ENCODE peak calls at places on chromosomes 16 and 17, in eight cellular contexts. Q is activated T-helper 1 cell treated with anti-CD3 and anti-CD28 coated beads, Interleukin-2, amount 50 U/mL, for 16 hours; D is stimulated activated CD8-positive, alpha-beta memory T cell treated with anti-CD3 and anti-CD28 coated beads, Interleukin-4, amount 100 ng/mL, for 24 hours; L is heart right ventricle; S is stimulated activated naive B cell treated with anti-CD40 and anti-IgM and Interleukin-4, amounts not matched to agents 10 μg/mL and 1 μg/mL and 100 μg/mL, for 72 hours; X is HS-5; W is globus pallidus; T is CD4-positive, alpha-beta T cell. V is an unnamed sample.
A peak's percentile ranks its signal among the peaks of the same experiment; 100 is the strongest.

GRCh38 chr16:1167276-1168107 is 14.6 kb downstream of the CACNA1H start:
- DNase-seq in Q (no peak), D (no peak), L (no peak), S (no peak), X (no peak), W (peak; percentile 26), T (no peak), V (no peak)

GRCh38 chr17:11318207-11318606 is 77.2 kb downstream of the SHISA6 start:
- DNase-seq in Q (no peak), D (no peak), L (no peak), S (no peak), X (no peak), W (no peak), T (no peak), V (no peak)

GRCh38 chr17:15963670-15964110 is 18.8 kb downstream of the ADORA2B start:
- DNase-seq in Q (no peak), D (no peak), L (no peak), S (no peak), X (no peak), W (no peak), T (no peak), V (no peak)

GRCh38 chr16:23252310-23252709 is 49.8 kb upstream of the SCNN1B start:
- DNase-seq in Q (no peak), D (no peak), L (no peak), S (no peak), X (no peak), W (no peak), T (no peak), V (no peak)

GRCh38 chr17:9274119-9274445 is 252.8 kb downstream of the NTN1 start:
- DNase-seq in Q (no peak), D (no peak), L (no peak), S (no peak), X (no peak), W (no peak), T (no peak), V (no peak)

GRCh38 chr16:81006472-81007311 is at the start of the genes CENPN and CMC2:
- DNase-seq in Q (peak; percentile 93), D (peak; percentile 94), L (peak; percentile 99), S (peak; percentile 97), X (peak; percentile 78), W (peak; percentile 99), T (peak; percentile 98), V (peak; percentile 99)

GRCh38 chr17:28499366-28499668 is 6.8 kb upstream of the FOXN1 start:
- DNase-seq in Q (no peak), D (no peak), L (no peak), S (no peak), X (no peak), W (no peak), T (no peak), V (no peak)

GRCh38 chr16:12416136-12416787 is 387.4 kb downstream of the CPPED1 start:
- DNase-seq in Q (no peak), D (no peak), L (no peak), S (no peak), X (no peak), W (no peak), T (no peak), V (no peak)

GRCh38 chr17:45144199-45145034 is 3.9 kb upstream of the HEXIM1 start:
- DNase-seq in Q (no peak), D (no peak), L (peak; percentile 73), S (no peak), X (no peak), W (peak; percentile 61), T (no peak), V (peak; percentile 75)

GRCh38 chr17:67548693-67549092 is 169.0 kb upstream of the NOL11 start:
- DNase-seq in Q (no peak), D (no peak), L (no peak), S (no peak), X (no peak), W (no peak), T (no peak), V (no peak)

GRCh38 chr17:17741346-17742023 is 60.2 kb downstream of the RAI1 start:
- DNase-seq in Q (no peak), D (no peak), L (no peak), S (no peak), X (no peak), W (peak; percentile 94), T (no peak), V (no peak)

GRCh38 chr17:34269969-34270368 is at the start of gene CCL7:
- DNase-seq in Q (no peak), D (no peak), L (no peak), S (no peak), X (no peak), W (no peak), T (no peak), V (no peak)

GRCh38 chr16:16185095-16185494 is 38.2 kb downstream of the ABCC6 start:
- DNase-seq in Q (no peak), D (no peak), L (no peak), S (no peak), X (no peak), W (no peak), T (no peak), V (no peak)

GRCh38 chr17:55743103-55743679 is 7.7 kb upstream of the PCTP start:
- DNase-seq in Q (no peak), D (no peak), L (no peak), S (no peak), X (no peak), W (no peak), T (no peak), V (no peak)

GRCh38 chr17:76493505-76494167 is 7.6 kb downstream of the RHBDF2 start:
- DNase-seq in Q (no peak), D (no peak), L (peak; percentile 24), S (no peak), X (no peak), W (no peak), T (no peak), V (no peak)

GRCh38 chr17:40726919-40727318 is 23.4 kb upstream of the KRT24 start:
- DNase-seq in Q (no peak), D (no peak), L (no peak), S (no peak), X (no peak), W (no peak), T (no peak), V (no peak)

GRCh38 chr17:8939496-8940334 is 25.8 kb downstream of the PIK3R5 start:
- DNase-seq in Q (no peak), D (no peak), L (no peak), S (peak; percentile 84), X (no peak), W (no peak), T (no peak), V (no peak)

GRCh38 chr16:85514601-85515318 is 98.4 kb upstream of the GSE1 start:
- DNase-seq in Q (no peak), D (no peak), L (peak; percentile 60), S (no peak), X (peak; percentile 82), W (peak; percentile 33), T (no peak), V (peak; percentile 91)

GRCh38 chr17:11610999-11611566 is 12.8 kb downstream of the DNAH9 start:
- DNase-seq in Q (no peak), D (no peak), L (no peak), S (no peak), X (no peak), W (no peak), T (no peak), V (no peak)

GRCh38 chr16:349211-349610 is 3.3 kb downstream of the AXIN1 start:
- DNase-seq in Q (no peak), D (no peak), L (no peak), S (no peak), X (no peak), W (no peak), T (no peak), V (no peak)